ENCODE peak calls at places on chromosome 1, in nine cellular contexts. C is astrocyte, T is PC-9, F is Karpas-422, V is tibial artery, J is GM23248, R is hepatocyte, B is vagina, P is H9. K is an unnamed sample. For H3K9me3 and H3K27me3, the result is how much of the 10 kb centered on the place peaks cover.

GRCh38 chr1:210709694-210710093 is 381.0 kb downstream of the HHAT start:
- DNase-seq in C (no peak), T (no peak), F (no peak), V (no peak), J (peak), R (no peak), B (no peak), P (no peak), K (no peak)

GRCh38 chr1:153150846-153151245 is at the start of gene SPRR2G:
- DNase-seq in C (no peak), T (no peak), F (no peak), V (no peak), J (no peak), R (no peak), B (no peak), P (no peak), K (no peak)

GRCh38 chr1:168751195-168751650 is 22.2 kb upstream of the DPT start:
- DNase-seq in C (peak), T (no peak), F (no peak), V (no peak), J (no peak), R (peak), B (no peak), P (no peak), K (no peak)

GRCh38 chr1:212286437-212287131 is 1.4 kb downstream of the PPP2R5A start:
- DNase-seq in C (peak), T (peak), F (peak), V (no peak), J (peak), R (no peak), B (no peak), P (no peak), K (no peak)

GRCh38 chr1:221840511-221841243 is 98.8 kb upstream of the DUSP10 start:
- DNase-seq in C (no peak), T (no peak), F (no peak), V (no peak), J (peak), R (no peak), B (no peak), P (no peak), K (no peak)

GRCh38 chr1:223724376-223724775 is 12.0 kb downstream of the CAPN2 start:
- DNase-seq in C (no peak), T (no peak), F (no peak), V (no peak), J (no peak), R (no peak), B (no peak), P (no peak), K (no peak)

GRCh38 chr1:26574690-26575349 is 45.3 kb downstream of the RPS6KA1 start:
- DNase-seq in C (peak), T (no peak), F (no peak), V (no peak), J (peak), R (no peak), B (no peak), P (no peak), K (no peak)

GRCh38 chr1:40664167-40664537 is 1.3 kb downstream of the RIMS3 start:
- DNase-seq in C (no peak), T (no peak), F (no peak), V (no peak), J (no peak), R (no peak), B (no peak), P (no peak), K (no peak)

GRCh38 chr1:9539829-9540550 is 725 bp downstream of the SLC25A33 start:
- DNase-seq in C (peak), T (no peak), F (peak), V (peak), J (peak), R (peak), B (no peak), P (peak), K (peak)

GRCh38 chr1:32622806-32623694 is 27.3 kb downstream of the ZBTB8OS start:
- DNase-seq in C (no peak), T (no peak), F (no peak), V (no peak), J (no peak), R (no peak), B (no peak), P (no peak), K (no peak)
- H3K27ac ChIP-seq in C (no peak), T (no peak), F (no peak), V (no peak), J (no peak), R (no peak), B (no peak), P (no peak), K (no peak)

GRCh38 chr1:3405491-3405890 is 49.0 kb upstream of the ARHGEF16 start:
- DNase-seq in C (no peak), T (no peak), F (no peak), V (no peak), J (no peak), R (no peak), B (no peak), P (no peak), K (no peak)
- H3K9me3 ChIP-seq in C (under half), T (under half), F (under half), V (under half), J (under half), R (under half), B (under half), P (under half), K (under half)

DNA sequence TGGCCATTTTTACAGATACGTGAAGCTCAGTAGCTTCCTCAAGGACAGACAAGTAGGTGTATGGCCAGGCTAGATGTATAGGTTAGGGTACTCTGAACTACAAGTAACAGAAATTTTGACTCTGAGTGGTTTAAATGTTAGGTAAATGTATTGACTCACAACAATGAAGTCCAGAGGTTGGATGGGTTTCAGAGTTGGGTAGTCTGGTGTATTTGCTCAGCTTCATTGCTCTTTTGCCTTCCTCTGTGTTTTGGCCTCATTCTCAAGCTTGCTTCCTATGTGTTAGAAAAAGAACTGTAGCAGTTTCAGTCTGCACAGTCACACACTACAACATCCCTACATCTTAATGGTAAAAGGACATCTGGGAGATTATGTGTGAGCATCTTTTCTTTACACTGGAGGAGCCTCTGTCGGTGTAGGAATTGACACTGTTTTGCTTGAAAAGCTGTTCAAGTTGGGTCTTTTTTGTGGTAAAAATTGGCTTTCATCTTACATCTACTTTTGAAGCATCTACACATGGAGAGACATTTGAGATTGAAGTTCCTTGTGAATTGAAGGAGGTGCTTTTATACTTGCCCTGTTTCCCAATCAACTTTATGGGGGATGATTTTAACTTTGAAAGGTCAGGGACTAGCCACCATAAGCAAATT is 64.4 kb downstream of the MAST2 start:
- DNase-seq in C (no peak), T (no peak), F (no peak), V (no peak), J (no peak), R (no peak), B (no peak), P (no peak), K (no peak)
- H3K27me3 ChIP-seq in C (under half), T (under half), F (under half), V (under half), J (under half), R (under half), B (under half), P (under half), K (under half)

DNA sequence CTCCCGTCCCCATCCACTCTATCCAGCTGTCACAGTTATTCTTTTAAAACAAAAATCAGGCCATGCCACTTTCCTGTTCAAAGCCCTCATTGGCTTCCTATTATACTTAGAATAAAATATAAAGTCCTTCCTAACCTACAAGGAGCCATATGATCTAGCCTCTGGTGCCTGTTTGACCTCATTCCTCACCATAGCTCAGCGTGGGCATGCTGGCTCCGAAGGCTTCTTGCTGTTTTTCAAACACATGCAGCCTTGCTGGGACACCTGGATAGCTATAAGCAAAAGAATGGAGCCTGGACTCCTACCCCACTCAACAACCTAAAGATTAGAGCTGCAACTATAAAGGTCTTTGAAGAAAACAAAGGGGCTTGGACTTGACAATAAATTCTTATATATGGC is 23.7 kb downstream of the DHCR24 start:
- DNase-seq in C (no peak), T (no peak), F (no peak), V (peak), J (no peak), R (no peak), B (no peak), P (no peak), K (no peak)
- H3K27ac ChIP-seq in C (no peak), T (no peak), F (no peak), V (no peak), J (no peak), R (no peak), B (no peak), P (no peak), K (no peak)

GRCh38 chr1:49523764-49524163 is 500.0 kb downstream of the AGBL4 start:
- DNase-seq in C (no peak), T (no peak), F (no peak), V (no peak), J (no peak), R (no peak), B (no peak), P (no peak), K (no peak)

GRCh38 chr1:49526672-49527071 is 497.1 kb downstream of the AGBL4 start:
- DNase-seq in C (no peak), T (no peak), F (no peak), V (no peak), J (no peak), R (no peak), B (no peak), P (no peak), K (no peak)

DNA sequence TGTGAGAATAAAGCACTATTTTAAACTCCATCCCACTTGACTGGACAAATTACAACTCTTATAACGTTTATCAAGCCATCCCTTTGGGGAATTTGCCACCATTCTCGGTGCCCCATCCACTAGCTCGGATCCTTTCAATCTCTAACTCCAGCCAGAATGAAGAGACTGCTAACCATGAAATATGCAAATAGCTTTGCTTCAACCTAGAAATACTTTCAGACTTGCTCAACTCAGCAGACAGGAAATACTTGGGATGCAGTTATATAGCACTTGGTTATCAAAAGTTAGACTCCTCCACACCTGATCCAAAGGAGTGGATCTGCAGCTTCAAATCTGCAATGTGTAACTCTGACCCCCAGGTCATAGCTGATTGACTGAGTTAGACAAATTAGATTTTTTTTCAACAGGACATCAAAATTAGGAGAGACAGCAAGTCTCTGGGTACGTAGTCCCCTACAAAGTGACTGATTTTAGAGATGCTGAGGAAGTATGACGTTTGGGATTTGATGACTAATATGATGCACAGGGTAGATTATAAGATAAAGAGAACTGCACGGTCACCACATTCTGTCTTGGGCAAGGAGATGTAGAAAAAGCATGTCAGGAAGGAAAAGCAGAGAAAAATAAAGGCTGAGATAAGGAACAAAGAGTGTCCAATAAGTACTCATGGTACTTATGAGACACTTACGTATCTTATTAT is 496.0 kb downstream of the AGBL4 start:
- DNase-seq in C (peak), T (no peak), F (no peak), V (no peak), J (no peak), R (no peak), B (no peak), P (no peak), K (no peak)
- H3K9me3 ChIP-seq in C (under half), T (under half), F (under half), V (under half), J (under half), R (under half), B (under half), P (half or more), K (under half)

GRCh38 chr1:20227704-20228103 is 41.4 kb upstream of the PLA2G2C start:
- DNase-seq in C (no peak), T (no peak), F (no peak), V (no peak), J (no peak), R (no peak), B (no peak), P (no peak), K (no peak)
- H3K27me3 ChIP-seq in C (half or more), T (under half), F (under half), V (half or more), J (half or more), R (under half), B (under half), P (under half), K (under half)

GRCh38 chr1:243733670-243734310 is 116.3 kb downstream of the AKT3 start:
- DNase-seq in C (no peak), T (no peak), F (no peak), V (no peak), J (no peak), R (no peak), B (no peak), P (no peak), K (no peak)

GRCh38 chr1:243732627-243733026 is 117.4 kb downstream of the AKT3 start:
- DNase-seq in C (no peak), T (no peak), F (no peak), V (no peak), J (no peak), R (no peak), B (no peak), P (no peak), K (no peak)

GRCh38 chr1:243735457-243735856 is 114.6 kb downstream of the AKT3 start:
- DNase-seq in C (no peak), T (no peak), F (no peak), V (no peak), J (no peak), R (no peak), B (no peak), P (no peak), K (no peak)

GRCh38 chr1:243731974-243732373 is 118.1 kb downstream of the AKT3 start:
- DNase-seq in C (peak), T (no peak), F (no peak), V (no peak), J (no peak), R (no peak), B (no peak), P (no peak), K (no peak)

DNA sequence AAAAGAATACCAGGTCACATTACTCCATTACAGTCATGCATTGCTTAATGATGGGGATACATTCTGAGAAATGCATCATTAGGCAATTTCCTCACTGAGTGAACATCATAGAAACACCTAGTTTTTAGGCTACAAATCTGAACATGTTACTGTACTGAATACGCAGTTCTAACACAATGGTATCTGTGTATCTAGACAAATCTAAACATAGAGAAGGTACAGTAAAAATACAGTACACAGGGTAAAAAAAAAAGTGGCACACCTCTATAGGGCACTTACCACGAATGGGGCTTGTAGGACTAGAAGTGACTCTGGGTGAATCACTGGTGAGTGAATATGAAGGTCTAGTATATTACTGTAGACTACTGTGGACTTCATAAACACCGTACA is 115.7 kb downstream of the AKT3 start:
- DNase-seq in C (peak), T (no peak), F (no peak), V (no peak), J (peak), R (no peak), B (no peak), P (no peak), K (no peak)
- H3K27ac ChIP-seq in C (no peak), T (no peak), F (no peak), V (no peak), J (peak), R (no peak), B (no peak), P (no peak), K (no peak)

GRCh38 chr1:215360021-215360420 is 207.1 kb upstream of the KCTD3 start:
- DNase-seq in C (no peak), T (no peak), F (no peak), V (no peak), J (no peak), R (no peak), B (no peak), P (no peak), K (no peak)
- H3K9me3 ChIP-seq in C (under half), T (under half), F (under half), V (under half), J (under half), R (under half), B (under half), P (under half), K (under half)

K was measured in WERI-Rb-1.